ENCODE peak calls at places on chromosomes 16 and 17, in five cellular contexts. One of them, this sample, is unnamed.

GRCh38 chr17:49843774-49844350 is 4.0 kb downstream of the TAC4 start:
- DNase-seq in tibial nerve: no peak
- DNase-seq in transverse colon: no peak
- DNase-seq in prostate gland: no peak
- DNase-seq in adrenal gland: no peak
- DNase-seq in this sample: no peak

GRCh38 chr16:77679901-77680300 is 42.4 kb upstream of the NUDT7 start:
- DNase-seq in adrenal gland: no peak
- DNase-seq in prostate gland: no peak
- DNase-seq in transverse colon: no peak
- DNase-seq in tibial nerve: no peak
- DNase-seq in this sample: no peak

GRCh38 chr16:21599994-21600773 is 807 bp downstream of the METTL9 start:
- DNase-seq in tibial nerve: no peak
- DNase-seq in adrenal gland: no peak
- DNase-seq in transverse colon: no peak
- DNase-seq in prostate gland: peak
- DNase-seq in this sample: no peak

GRCh38 chr17:2264023-2264860 is 39.3 kb downstream of the SMG6 start:
- DNase-seq in tibial nerve: no peak
- DNase-seq in adrenal gland: no peak
- DNase-seq in prostate gland: no peak
- DNase-seq in transverse colon: no peak
- DNase-seq in this sample: no peak

GRCh38 chr17:32269377-32269776 is 3.7 kb downstream of the RHBDL3 start:
- DNase-seq in transverse colon: no peak
- DNase-seq in tibial nerve: no peak
- DNase-seq in adrenal gland: peak
- DNase-seq in prostate gland: no peak
- DNase-seq in this sample: no peak

GRCh38 chr17:78557598-78558039 is 19.6 kb downstream of the DNAH17 start:
- DNase-seq in tibial nerve: no peak
- DNase-seq in prostate gland: no peak
- DNase-seq in transverse colon: no peak
- DNase-seq in adrenal gland: no peak
- DNase-seq in this sample: no peak

GRCh38 chr17:73969956-73970355 is 233.5 kb upstream of the RPL38 start:
- DNase-seq in transverse colon: peak
- DNase-seq in adrenal gland: peak
- DNase-seq in prostate gland: no peak
- DNase-seq in tibial nerve: no peak
- DNase-seq in this sample: no peak

GRCh38 chr17:9360610-9361571 is 214.7 kb downstream of the STX8 start:
- DNase-seq in adrenal gland: peak
- DNase-seq in tibial nerve: no peak
- DNase-seq in transverse colon: peak
- DNase-seq in prostate gland: no peak
- DNase-seq in this sample: no peak

GRCh38 chr16:14325921-14326401 is 254.8 kb downstream of the MRTFB start:
- DNase-seq in adrenal gland: peak
- DNase-seq in tibial nerve: no peak
- DNase-seq in transverse colon: no peak
- DNase-seq in prostate gland: no peak
- DNase-seq in this sample: no peak

GRCh38 chr17:65051922-65052321 is 4.6 kb downstream of the GNA13 start:
- DNase-seq in transverse colon: no peak
- DNase-seq in adrenal gland: no peak
- DNase-seq in prostate gland: no peak
- DNase-seq in tibial nerve: no peak
- DNase-seq in this sample: no peak

GRCh38 chr16:47247691-47248090 is 103.9 kb upstream of the NETO2 start:
- DNase-seq in tibial nerve: no peak
- DNase-seq in adrenal gland: no peak
- DNase-seq in transverse colon: no peak
- DNase-seq in prostate gland: no peak
- DNase-seq in this sample: no peak

GRCh38 chr17:77153487-77153886 is 12.7 kb downstream of the SEC14L1 start:
- DNase-seq in prostate gland: no peak
- DNase-seq in tibial nerve: no peak
- DNase-seq in adrenal gland: no peak
- DNase-seq in transverse colon: no peak
- DNase-seq in this sample: no peak

GRCh38 chr17:68738044-68738443 is 136.9 kb upstream of the FAM20A start:
- DNase-seq in adrenal gland: no peak
- DNase-seq in tibial nerve: no peak
- DNase-seq in prostate gland: no peak
- DNase-seq in transverse colon: no peak
- DNase-seq in this sample: peak

GRCh38 chr17:63700528-63701441 is 860 bp upstream of the LIMD2 start:
- DNase-seq in adrenal gland: peak
- DNase-seq in tibial nerve: no peak
- DNase-seq in transverse colon: peak
- DNase-seq in prostate gland: no peak
- DNase-seq in this sample: peak

GRCh38 chr17:1462164-1463112 is 6.4 kb upstream of the CRK start:
- DNase-seq in transverse colon: no peak
- DNase-seq in prostate gland: no peak
- DNase-seq in tibial nerve: no peak
- DNase-seq in adrenal gland: no peak
- DNase-seq in this sample: peak

GRCh38 chr16:53061701-53062159 is 6.9 kb downstream of the CHD9 start:
- DNase-seq in transverse colon: peak
- DNase-seq in prostate gland: no peak
- DNase-seq in adrenal gland: peak
- DNase-seq in tibial nerve: no peak
- DNase-seq in this sample: peak

GRCh38 chr17:64202683-64203430 is 60.2 kb downstream of the TEX2 start:
- DNase-seq in prostate gland: no peak
- DNase-seq in tibial nerve: no peak
- DNase-seq in transverse colon: no peak
- DNase-seq in adrenal gland: peak
- DNase-seq in this sample: no peak

GRCh38 chr17:9294661-9295210 is 273.4 kb downstream of the NTN1 start:
- DNase-seq in adrenal gland: no peak
- DNase-seq in tibial nerve: no peak
- DNase-seq in transverse colon: no peak
- DNase-seq in prostate gland: no peak
- DNase-seq in this sample: no peak

GRCh38 chr17:77280304-77280910 is 139.6 kb downstream of the SEC14L1 start:
- DNase-seq in adrenal gland: no peak
- DNase-seq in transverse colon: peak
- DNase-seq in prostate gland: no peak
- DNase-seq in tibial nerve: no peak
- DNase-seq in this sample: no peak

GRCh38 chr17:16886655-16887322 is 85.1 kb downstream of the TNFRSF13B start:
- DNase-seq in tibial nerve: no peak
- DNase-seq in transverse colon: no peak
- DNase-seq in prostate gland: no peak
- DNase-seq in adrenal gland: no peak
- DNase-seq in this sample: no peak

GRCh38 chr17:33200587-33200986 is 92.5 kb downstream of the ASIC2 start:
- DNase-seq in adrenal gland: no peak
- DNase-seq in prostate gland: no peak
- DNase-seq in transverse colon: no peak
- DNase-seq in tibial nerve: no peak
- DNase-seq in this sample: no peak

GRCh38 chr16:4607841-4608703 is 6.6 kb downstream of the UBALD1 start:
- DNase-seq in tibial nerve: no peak
- DNase-seq in transverse colon: no peak
- DNase-seq in adrenal gland: no peak
- DNase-seq in prostate gland: no peak
- DNase-seq in this sample: no peak

GRCh38 chr16:11431915-11432465 is 86.7 kb downstream of the RMI2 start:
- DNase-seq in transverse colon: no peak
- DNase-seq in adrenal gland: no peak
- DNase-seq in prostate gland: no peak
- DNase-seq in tibial nerve: no peak
- DNase-seq in this sample: no peak

GRCh38 chr17:32386844-32387243 is 36.9 kb downstream of the ZNF207 start:
- DNase-seq in adrenal gland: no peak
- DNase-seq in prostate gland: no peak
- DNase-seq in transverse colon: no peak
- DNase-seq in tibial nerve: no peak
- DNase-seq in this sample: no peak

GRCh38 chr16:70653809-70654771 is 7.7 kb downstream of the IL34 start:
- DNase-seq in tibial nerve: peak
- DNase-seq in adrenal gland: peak
- DNase-seq in prostate gland: peak
- DNase-seq in transverse colon: peak
- DNase-seq in this sample: peak

DNA sequence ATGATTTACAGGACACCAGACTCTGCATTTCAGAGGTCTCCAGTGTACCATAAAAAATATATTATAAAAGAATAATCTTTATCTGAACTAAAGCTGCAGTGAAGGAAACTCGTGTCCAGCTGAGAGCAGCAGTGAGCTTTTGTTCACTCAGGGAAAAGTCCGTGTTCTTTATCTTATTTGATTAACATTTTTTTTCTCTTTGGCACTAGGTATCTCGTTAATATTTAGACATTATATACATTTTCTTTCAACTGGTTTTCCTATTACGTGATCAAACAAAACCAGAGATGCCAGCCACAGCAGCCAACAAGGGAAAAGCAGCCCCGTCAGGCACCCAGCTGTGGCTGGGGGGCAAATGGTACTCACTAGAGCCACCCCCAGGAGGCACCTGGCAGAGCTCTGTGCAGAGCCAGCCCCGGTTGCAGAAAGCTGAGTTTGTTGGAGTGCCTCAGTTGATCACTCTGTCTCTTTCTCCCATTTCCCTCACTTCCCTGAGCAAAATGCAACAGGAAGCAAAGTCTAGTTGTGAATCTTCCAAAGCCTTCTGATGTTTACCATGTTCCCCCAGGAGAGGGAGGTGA is 1.1 kb upstream of the HS3ST4 start:
- DNase-seq in transverse colon: no peak
- DNase-seq in prostate gland: no peak
- DNase-seq in adrenal gland: no peak
- DNase-seq in tibial nerve: no peak
- DNase-seq in this sample: peak
- H3K27ac ChIP-seq in transverse colon: no peak
- H3K27ac ChIP-seq in prostate gland: no peak
- H3K27ac ChIP-seq in adrenal gland: no peak
- H3K27ac ChIP-seq in tibial nerve: no peak
- H3K27ac ChIP-seq in this sample: peak

GRCh38 chr17:57366177-57366557 is 109.8 kb downstream of the MSI2 start:
- DNase-seq in transverse colon: no peak
- DNase-seq in prostate gland: no peak
- DNase-seq in tibial nerve: no peak
- DNase-seq in adrenal gland: no peak
- DNase-seq in this sample: no peak
- TF ChIP-seq POLR2A in transverse colon: no peak
- TF ChIP-seq POLR2A in prostate gland: no peak
- TF ChIP-seq POLR2A in tibial nerve: no peak
- TF ChIP-seq POLR2A in adrenal gland: no peak
- TF ChIP-seq POLR2A in this sample: no peak

GRCh38 chr17:27577124-27577761 is 53.7 kb upstream of the LGALS9 start:
- DNase-seq in adrenal gland: peak
- DNase-seq in transverse colon: no peak
- DNase-seq in prostate gland: no peak
- DNase-seq in tibial nerve: no peak
- DNase-seq in this sample: no peak
- H3K27ac ChIP-seq in adrenal gland: peak
- H3K27ac ChIP-seq in transverse colon: peak
- H3K27ac ChIP-seq in prostate gland: no peak
- H3K27ac ChIP-seq in tibial nerve: peak
- H3K27ac ChIP-seq in this sample: peak

GRCh38 chr17:13920413-13920812 is 148.9 kb upstream of the COX10 start:
- DNase-seq in tibial nerve: no peak
- DNase-seq in adrenal gland: no peak
- DNase-seq in transverse colon: no peak
- DNase-seq in prostate gland: no peak
- DNase-seq in this sample: no peak
- TF ChIP-seq POLR2A in tibial nerve: no peak
- TF ChIP-seq POLR2A in adrenal gland: no peak
- TF ChIP-seq POLR2A in transverse colon: no peak
- TF ChIP-seq POLR2A in prostate gland: no peak
- TF ChIP-seq POLR2A in this sample: no peak

GRCh38 chr16:23952128-23953041 is 116.6 kb downstream of the PRKCB start:
- DNase-seq in prostate gland: no peak
- DNase-seq in transverse colon: no peak
- DNase-seq in adrenal gland: no peak
- DNase-seq in tibial nerve: no peak
- DNase-seq in this sample: no peak
- H3K27ac ChIP-seq in prostate gland: no peak
- H3K27ac ChIP-seq in transverse colon: peak
- H3K27ac ChIP-seq in adrenal gland: no peak
- H3K27ac ChIP-seq in tibial nerve: peak
- H3K27ac ChIP-seq in this sample: no peak

GRCh38 chr17:38559025-38559879 is 46.5 kb downstream of the SRCIN1 start:
- DNase-seq in tibial nerve: peak
- DNase-seq in adrenal gland: peak
- DNase-seq in prostate gland: peak
- DNase-seq in transverse colon: peak
- DNase-seq in this sample: peak
- TF ChIP-seq POLR2A in tibial nerve: peak
- TF ChIP-seq POLR2A in adrenal gland: no peak
- TF ChIP-seq POLR2A in prostate gland: peak
- TF ChIP-seq POLR2A in transverse colon: no peak
- TF ChIP-seq POLR2A in this sample: no peak

DNA sequence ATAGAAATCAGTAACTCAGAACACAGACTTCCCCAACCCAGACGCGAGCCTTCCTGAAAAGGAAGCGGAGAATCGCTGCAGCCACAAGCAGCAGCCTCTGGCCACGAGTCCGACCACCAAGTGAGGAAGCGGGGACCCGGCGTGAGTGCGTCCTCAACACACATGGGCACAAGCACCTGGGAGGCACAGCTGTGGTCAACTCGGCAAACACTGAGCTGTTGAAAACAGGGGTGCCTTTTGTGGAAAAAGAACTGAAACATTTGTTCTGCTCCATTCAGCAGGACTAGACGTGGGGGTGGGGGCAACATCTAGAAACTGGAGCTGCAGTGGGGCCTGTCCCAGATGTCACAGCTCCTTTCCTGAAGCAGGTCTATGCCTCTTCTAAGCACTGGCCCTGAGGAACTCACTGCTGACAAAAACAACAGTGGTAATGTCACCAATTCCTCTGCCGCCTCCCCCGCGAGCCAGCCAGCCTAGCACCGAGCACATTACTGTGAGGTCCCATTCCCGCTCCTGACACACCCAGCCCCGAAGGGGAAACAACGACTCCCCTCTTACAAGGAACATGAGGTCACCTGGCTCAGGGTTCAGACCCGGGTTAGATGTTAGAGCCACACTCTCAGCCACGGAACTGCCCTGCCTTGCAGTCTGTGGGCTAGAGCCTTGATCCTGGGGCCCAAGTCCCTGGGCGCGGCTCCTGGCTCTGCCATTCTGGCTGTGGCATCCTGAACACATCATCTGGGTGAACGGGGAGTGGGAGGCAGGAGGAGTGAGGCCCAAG is 28.9 kb downstream of the KDM8 start:
- DNase-seq in prostate gland: no peak
- DNase-seq in transverse colon: peak
- DNase-seq in tibial nerve: no peak
- DNase-seq in adrenal gland: no peak
- DNase-seq in this sample: no peak
- H3K27ac ChIP-seq in prostate gland: peak
- H3K27ac ChIP-seq in transverse colon: peak
- H3K27ac ChIP-seq in tibial nerve: no peak
- H3K27ac ChIP-seq in adrenal gland: no peak
- H3K27ac ChIP-seq in this sample: peak